ENCODE peak calls at places on chromosome 1, in six cellular contexts. J is tibial artery, P is psoas muscle, N is choroid plexus epithelial cell, R is pancreas, D is epithelial cell of esophagus. I is an unnamed sample.

GRCh38 chr1:53575141-53575947 is 116.1 kb downstream of the DMRTB1 start:
- DNase-seq in J (peak), P (no peak), N (no peak), R (no peak), D (no peak), I (no peak)

GRCh38 chr1:3065396-3065795 is 3.6 kb upstream of the PRDM16 start:
- DNase-seq in J (no peak), P (no peak), N (no peak), R (peak), D (no peak), I (no peak)

GRCh38 chr1:214515544-214516433 is 35.6 kb downstream of the PTPN14 start:
- DNase-seq in J (no peak), P (no peak), N (no peak), R (no peak), D (no peak), I (no peak)

GRCh38 chr1:38612956-38613355 is 246.6 kb downstream of the RRAGC start:
- DNase-seq in J (no peak), P (no peak), N (no peak), R (no peak), D (no peak), I (no peak)

GRCh38 chr1:94929816-94930215 is 2.9 kb upstream of the CNN3 start:
- DNase-seq in J (no peak), P (no peak), N (no peak), R (no peak), D (no peak), I (no peak)

GRCh38 chr1:184433928-184434502 is 47.2 kb downstream of the C1orf21 start:
- DNase-seq in J (no peak), P (no peak), N (no peak), R (no peak), D (no peak), I (no peak)

GRCh38 chr1:51622455-51622913 is 5.6 kb downstream of the OSBPL9 start:
- DNase-seq in J (peak), P (peak), N (peak), R (no peak), D (peak), I (peak)

GRCh38 chr1:150968491-150968890 is 6.1 kb downstream of the CERS2 start:
- DNase-seq in J (peak), P (no peak), N (no peak), R (no peak), D (no peak), I (no peak)

GRCh38 chr1:198620951-198621824 is 17.7 kb upstream of the PTPRC start:
- DNase-seq in J (no peak), P (no peak), N (no peak), R (no peak), D (no peak), I (no peak)

GRCh38 chr1:9766759-9767442 is 56.9 kb downstream of the CLSTN1 start:
- DNase-seq in J (no peak), P (no peak), N (peak), R (no peak), D (peak), I (peak)

GRCh38 chr1:227845115-227845389 is 29.6 kb downstream of the PRSS38 start:
- DNase-seq in J (no peak), P (no peak), N (no peak), R (no peak), D (no peak), I (no peak)

GRCh38 chr1:182957902-182958395 is 5.0 kb upstream of the SHCBP1L start:
- DNase-seq in J (no peak), P (no peak), N (no peak), R (no peak), D (no peak), I (no peak)

GRCh38 chr1:182965096-182965495 is 12.1 kb upstream of the SHCBP1L start:
- DNase-seq in J (no peak), P (no peak), N (no peak), R (no peak), D (no peak), I (no peak)

GRCh38 chr1:182965861-182966260 is 12.9 kb upstream of the SHCBP1L start:
- DNase-seq in J (no peak), P (no peak), N (no peak), R (no peak), D (no peak), I (no peak)

GRCh38 chr1:182960046-182960445 is 7.1 kb upstream of the SHCBP1L start:
- DNase-seq in J (no peak), P (no peak), N (no peak), R (peak), D (no peak), I (no peak)

DNA sequence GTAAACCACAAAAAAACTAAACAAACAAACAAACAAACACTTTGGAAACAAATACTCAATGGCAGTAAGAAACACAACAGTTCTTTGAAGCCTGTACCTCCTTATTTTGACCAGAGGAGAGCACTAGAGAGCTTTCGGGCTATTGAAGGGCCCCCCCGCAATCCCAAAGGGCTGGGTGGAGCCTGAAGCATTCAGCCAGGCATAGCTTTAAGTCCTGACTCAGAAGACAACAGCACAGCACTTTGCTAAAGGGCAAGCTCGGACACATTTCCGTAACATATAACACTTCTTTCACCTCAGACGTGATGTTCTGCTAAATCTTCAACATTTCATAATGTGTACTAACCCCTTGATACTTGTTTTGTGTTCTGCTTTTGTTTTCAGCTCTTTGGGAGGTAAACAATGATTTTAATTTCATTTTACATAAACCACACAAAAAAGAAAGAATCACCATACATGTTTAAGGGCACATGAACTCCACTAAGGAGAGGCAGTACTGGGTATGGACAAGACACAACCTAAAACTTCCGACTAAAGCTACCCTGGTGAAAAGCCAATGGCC is 9.7 kb upstream of the SHCBP1L start:
- DNase-seq in J (peak), P (peak), N (peak), R (peak), D (peak), I (peak)
- H3K4me3 ChIP-seq in J (peak), P (peak), N (peak), R (no peak), D (no peak), I (peak)

GRCh38 chr1:1040004-1040991 is 20.4 kb downstream of the AGRN start:
- DNase-seq in J (peak), P (peak), N (peak), R (no peak), D (peak), I (peak)

GRCh38 chr1:1041873-1042272 is 22.0 kb downstream of the AGRN start:
- DNase-seq in J (no peak), P (no peak), N (no peak), R (no peak), D (no peak), I (no peak)

GRCh38 chr1:1042831-1043230 is 22.9 kb downstream of the AGRN start:
- DNase-seq in J (no peak), P (no peak), N (no peak), R (no peak), D (no peak), I (no peak)

GRCh38 chr1:1039145-1039910 is 19.4 kb downstream of the AGRN start:
- DNase-seq in J (no peak), P (no peak), N (no peak), R (no peak), D (no peak), I (no peak)

DNA sequence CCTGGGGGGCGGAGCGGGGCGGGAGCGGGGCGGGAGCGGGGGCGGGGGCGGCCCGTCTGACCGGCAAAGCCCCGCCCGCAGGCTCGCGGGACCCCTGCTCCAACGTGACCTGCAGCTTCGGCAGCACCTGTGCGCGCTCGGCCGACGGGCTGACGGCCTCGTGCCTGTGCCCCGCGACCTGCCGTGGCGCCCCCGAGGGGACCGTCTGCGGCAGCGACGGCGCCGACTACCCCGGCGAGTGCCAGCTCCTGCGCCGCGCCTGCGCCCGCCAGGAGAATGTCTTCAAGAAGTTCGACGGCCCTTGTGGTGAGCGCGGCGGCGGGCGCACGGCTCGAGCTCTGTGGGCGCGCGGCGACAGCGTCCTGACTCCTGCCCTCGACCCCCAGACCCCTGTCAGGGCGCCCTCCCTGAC is 21.2 kb downstream of the AGRN start:
- DNase-seq in J (no peak), P (no peak), N (no peak), R (no peak), D (no peak), I (no peak)
- H3K4me3 ChIP-seq in J (no peak), P (no peak), N (no peak), R (no peak), D (no peak), I (no peak)

DNA sequence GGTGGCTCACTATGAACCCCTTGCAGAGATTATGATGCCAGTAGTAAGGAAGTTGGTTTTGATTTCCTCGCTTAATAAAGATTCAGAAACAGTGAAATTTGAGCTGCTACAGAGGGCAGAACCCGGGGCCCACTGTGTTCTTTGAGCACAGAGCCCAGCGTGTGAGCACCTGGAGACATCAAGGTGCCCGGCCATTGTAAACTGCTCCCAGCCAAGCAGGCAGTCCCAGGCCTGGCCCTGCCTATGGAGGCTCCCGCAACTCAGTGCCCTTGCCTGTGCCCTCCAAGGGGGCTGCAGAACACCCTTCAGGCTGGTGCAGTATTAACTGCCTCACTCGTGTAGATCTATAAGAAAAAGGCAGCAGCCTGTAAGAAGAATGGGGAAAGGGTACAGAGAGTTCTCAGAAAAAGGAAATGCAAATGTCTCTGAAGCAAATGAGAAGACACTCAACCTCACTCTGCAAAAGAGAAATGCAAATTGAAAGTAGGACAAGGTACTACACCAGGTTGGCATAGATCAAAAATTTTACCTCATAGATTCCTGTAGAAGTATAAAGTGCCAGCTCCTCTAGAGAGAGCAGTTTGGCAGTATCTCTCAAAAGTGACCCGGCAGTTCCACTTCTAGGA is 323.7 kb downstream of the HHAT start:
- DNase-seq in J (no peak), P (no peak), N (no peak), R (no peak), D (no peak), I (no peak)
- H3K4me3 ChIP-seq in J (no peak), P (no peak), N (no peak), R (no peak), D (no peak), I (no peak)

GRCh38 chr1:31586376-31587327 is 10.3 kb downstream of the TINAGL1 start:
- DNase-seq in J (peak), P (no peak), N (no peak), R (no peak), D (no peak), I (no peak)

GRCh38 chr1:31591425-31592093 is 15.2 kb downstream of the TINAGL1 start:
- DNase-seq in J (peak), P (no peak), N (no peak), R (no peak), D (peak), I (peak)

GRCh38 chr1:31587720-31588423 is 11.6 kb downstream of the TINAGL1 start:
- DNase-seq in J (peak), P (peak), N (peak), R (peak), D (peak), I (no peak)

GRCh38 chr1:31585736-31586365 is 9.5 kb downstream of the TINAGL1 start:
- DNase-seq in J (no peak), P (no peak), N (no peak), R (no peak), D (no peak), I (no peak)

GRCh38 chr1:31588751-31589515 is 12.6 kb downstream of the TINAGL1 start:
- DNase-seq in J (peak), P (peak), N (peak), R (peak), D (no peak), I (peak)
- H3K4me3 ChIP-seq in J (peak), P (peak), N (peak), R (peak), D (peak), I (peak)

GRCh38 chr1:203860396-203860951 is 925 bp upstream of the SNRPE start:
- DNase-seq in J (no peak), P (peak), N (peak), R (no peak), D (peak), I (peak)
- H3K4me3 ChIP-seq in J (peak), P (peak), N (no peak), R (peak), D (peak), I (peak)

GRCh38 chr1:59180715-59181114 is 116.2 kb upstream of the FGGY start:
- DNase-seq in J (no peak), P (no peak), N (peak), R (no peak), D (no peak), I (no peak)

GRCh38 chr1:59179673-59180072 is 117.2 kb upstream of the FGGY start:
- DNase-seq in J (no peak), P (no peak), N (no peak), R (no peak), D (peak), I (no peak)

GRCh38 chr1:59178339-59178744 is 118.6 kb upstream of the FGGY start:
- DNase-seq in J (peak), P (peak), N (peak), R (no peak), D (no peak), I (peak)

GRCh38 chr1:59178803-59179202 is 118.1 kb upstream of the FGGY start:
- DNase-seq in J (no peak), P (no peak), N (no peak), R (no peak), D (no peak), I (no peak)

GRCh38 chr1:59177756-59178155 is 119.1 kb upstream of the FGGY start:
- DNase-seq in J (no peak), P (no peak), N (no peak), R (no peak), D (no peak), I (no peak)
- H3K4me3 ChIP-seq in J (no peak), P (no peak), N (no peak), R (no peak), D (no peak), I (no peak)

GRCh38 chr1:28565040-28565439 is 12.2 kb downstream of the TRNAU1AP start:
- DNase-seq in J (no peak), P (no peak), N (no peak), R (no peak), D (no peak), I (no peak)
- H3K4me3 ChIP-seq in J (no peak), P (no peak), N (no peak), R (no peak), D (no peak), I (no peak)

GRCh38 chr1:14468751-14469150 is 129.7 kb upstream of the KAZN start:
- DNase-seq in J (no peak), P (no peak), N (no peak), R (no peak), D (no peak), I (no peak)

GRCh38 chr1:14474856-14475255 is 123.6 kb upstream of the KAZN start:
- DNase-seq in J (no peak), P (no peak), N (no peak), R (no peak), D (no peak), I (no peak)

GRCh38 chr1:14467112-14467511 is 131.4 kb upstream of the KAZN start:
- DNase-seq in J (no peak), P (no peak), N (no peak), R (no peak), D (no peak), I (no peak)

GRCh38 chr1:14466006-14466405 is 132.5 kb upstream of the KAZN start:
- DNase-seq in J (no peak), P (no peak), N (no peak), R (no peak), D (no peak), I (no peak)

GRCh38 chr1:14470802-14471201 is 127.7 kb upstream of the KAZN start:
- DNase-seq in J (no peak), P (no peak), N (no peak), R (no peak), D (no peak), I (no peak)
- H3K4me3 ChIP-seq in J (no peak), P (no peak), N (no peak), R (no peak), D (no peak), I (no peak)

I was measured in foreskin fibroblast.